ENCODE peak calls at places on chromosomes 6 and 20, in ten cellular contexts. P is CD8-positive, alpha-beta T cell; R is endothelial cell of umbilical vein; N is brain microvascular endothelial cell; K is AG10803; B is IMR-90; D is hepatocyte; L is fibroblast of lung; S is suprapubic skin; U is GM12865. G is an unnamed sample.
A peak's percentile ranks its signal among the peaks of the same experiment; 100 is the strongest.

GRCh38 chr6:11093065-11093590 is 506 bp upstream of the SMIM13 start:
- DNase-seq in R (no peak), D (peak; percentile 62), S (no peak), L (no peak), B (peak; percentile 41), U (peak; percentile 85), N (no peak), K (peak; percentile 33), P (peak; percentile 1), G (no peak)

GRCh38 chr6:12291785-12292604 is 1.8 kb downstream of the EDN1 start:
- DNase-seq in K (peak; percentile 53), D (peak; percentile 69), N (no peak), L (no peak), P (no peak), S (no peak), U (peak; percentile 45), B (peak; percentile 33), R (no peak), G (peak; percentile 27)

GRCh38 chr20:50292324-50293243 is 102.0 kb downstream of the CEBPB start:
- DNase-seq in N (peak; percentile 82), K (peak; percentile 97), B (peak; percentile 99), L (peak; percentile 99), D (peak; percentile 85), U (no peak), R (peak; percentile 80), P (no peak), S (peak; percentile 97), G (peak; percentile 99)

GRCh38 chr6:53306819-53307347 is 41.9 kb downstream of the ELOVL5 start:
- DNase-seq in R (peak; percentile 30), P (no peak), L (no peak), U (peak; percentile 70), K (no peak), B (peak; percentile 49), S (no peak), N (no peak), D (peak; percentile 59), G (no peak)

GRCh38 chr6:722608-723007 is 29.7 kb upstream of the EXOC2 start:
- DNase-seq in P (no peak), B (peak; percentile 44), D (no peak), K (peak; percentile 85), L (peak; percentile 74), N (peak; percentile 24), U (peak; percentile 14), S (no peak), R (no peak), G (peak; percentile 77)

GRCh38 chr20:49945701-49946477 is 9.7 kb downstream of the RNF114 start:
- DNase-seq in U (no peak), D (no peak), S (no peak), N (no peak), R (no peak), L (no peak), K (no peak), P (no peak), B (no peak), G (no peak)

GRCh38 chr6:159233365-159234101 is 64.3 kb downstream of the FNDC1 start:
- DNase-seq in B (no peak), R (no peak), S (no peak), P (no peak), L (no peak), U (no peak), D (peak; percentile 19), N (no peak), K (no peak), G (no peak)

GRCh38 chr6:106145741-106146227 is 59.6 kb downstream of the PRDM1 start:
- DNase-seq in S (no peak), N (peak; percentile 11), U (peak; percentile 91), P (no peak), D (no peak), R (no peak), L (no peak), K (no peak), B (peak; percentile 59), G (no peak)

GRCh38 chr6:88983532-88983931 is 20.1 kb upstream of the RNGTT start:
- DNase-seq in S (no peak), D (peak; percentile 48), B (peak; percentile 36), U (peak; percentile 26), R (peak; percentile 37), L (peak; percentile 60), P (no peak), N (peak; percentile 34), K (peak; percentile 41), G (peak; percentile 48)

GRCh38 chr6:88641178-88641903 is 322.1 kb downstream of the RNGTT start:
- DNase-seq in U (peak; percentile 86), B (peak; percentile 13), S (no peak), P (no peak), R (no peak), N (no peak), K (peak; percentile 22), L (peak; percentile 45), D (no peak), G (peak; percentile 15)

GRCh38 chr6:43504756-43505593 is 5.2 kb downstream of the LRRC73 start:
- DNase-seq in P (no peak), L (no peak), S (no peak), B (no peak), K (no peak), R (no peak), N (no peak), D (no peak), U (no peak), G (no peak)

GRCh38 chr6:43506171-43506570 is 4.0 kb downstream of the LRRC73 start:
- DNase-seq in S (no peak), P (no peak), B (no peak), D (no peak), N (no peak), R (no peak), U (no peak), K (no peak), L (no peak), G (no peak)

GRCh38 chr6:43503443-43503842 is 6.7 kb downstream of the LRRC73 start:
- DNase-seq in K (no peak), D (no peak), R (no peak), S (no peak), U (no peak), N (no peak), B (no peak), P (no peak), L (no peak), G (no peak)

GRCh38 chr6:43506667-43507471 is 3.3 kb downstream of the LRRC73 start:
- DNase-seq in K (peak; percentile 77), U (peak; percentile 90), S (peak; percentile 87), N (peak; percentile 78), B (peak; percentile 78), D (peak; percentile 88), L (peak; percentile 81), R (peak; percentile 82), P (peak; percentile 64), G (peak; percentile 83)

GRCh38 chr6:43505718-43506117 is 4.4 kb downstream of the LRRC73 start:
- DNase-seq in R (no peak), K (no peak), N (no peak), D (no peak), U (no peak), P (no peak), B (no peak), S (no peak), L (no peak), G (no peak)
- H3K4me3 ChIP-seq in R (no peak overlapping the region), K (no peak overlapping the region), N (no peak overlapping the region), D (no peak overlapping the region), U (no peak overlapping the region), P (no peak overlapping the region), B (no peak overlapping the region), S (no peak overlapping the region), L (no peak overlapping the region), G (no peak overlapping the region)

DNA sequence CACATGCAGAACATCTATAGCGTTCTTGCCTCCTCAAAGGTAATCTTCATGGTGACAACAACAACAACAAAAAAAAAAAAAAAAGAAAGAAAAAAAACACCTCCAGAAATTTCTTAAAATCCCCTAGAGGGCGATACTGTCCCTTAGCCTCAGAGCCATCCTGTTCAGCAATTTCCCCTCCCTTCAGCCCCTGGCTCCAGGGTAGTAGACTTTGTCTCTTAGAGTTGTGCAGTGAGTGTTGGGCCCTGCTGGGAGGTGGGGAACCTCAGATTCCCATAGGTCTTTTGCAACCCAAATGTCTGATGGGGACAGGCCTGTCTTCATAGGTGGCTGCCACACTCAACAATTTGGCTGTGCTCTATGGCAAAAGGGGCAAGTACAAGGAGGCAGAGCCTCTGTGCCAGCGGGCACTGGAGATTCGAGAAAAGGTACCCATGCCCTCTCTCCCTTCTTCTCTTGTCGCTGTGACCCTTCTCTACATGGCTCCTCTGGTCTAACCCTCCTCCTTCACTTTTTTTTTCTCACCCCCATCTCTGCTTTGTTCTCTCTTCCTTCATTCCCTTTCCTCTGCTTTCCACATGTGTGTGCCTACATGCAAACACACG is 6.0 kb upstream of the PTK7 start:
- DNase-seq in K (peak; percentile 80), D (peak; percentile 76), P (no peak), N (no peak), S (no peak), B (peak; percentile 76), R (peak; percentile 37), U (peak; percentile 69), L (peak; percentile 87), G (peak; percentile 78)
- TF ChIP-seq CTCF in K (peak; percentile 77), D (peak; percentile 63), P (peak; percentile 62), N (peak; percentile 73), S (no peak), B (peak; percentile 87), R (peak; percentile 49), U (peak; percentile 62), L (peak; percentile 60), G (peak; percentile 65)

DNA sequence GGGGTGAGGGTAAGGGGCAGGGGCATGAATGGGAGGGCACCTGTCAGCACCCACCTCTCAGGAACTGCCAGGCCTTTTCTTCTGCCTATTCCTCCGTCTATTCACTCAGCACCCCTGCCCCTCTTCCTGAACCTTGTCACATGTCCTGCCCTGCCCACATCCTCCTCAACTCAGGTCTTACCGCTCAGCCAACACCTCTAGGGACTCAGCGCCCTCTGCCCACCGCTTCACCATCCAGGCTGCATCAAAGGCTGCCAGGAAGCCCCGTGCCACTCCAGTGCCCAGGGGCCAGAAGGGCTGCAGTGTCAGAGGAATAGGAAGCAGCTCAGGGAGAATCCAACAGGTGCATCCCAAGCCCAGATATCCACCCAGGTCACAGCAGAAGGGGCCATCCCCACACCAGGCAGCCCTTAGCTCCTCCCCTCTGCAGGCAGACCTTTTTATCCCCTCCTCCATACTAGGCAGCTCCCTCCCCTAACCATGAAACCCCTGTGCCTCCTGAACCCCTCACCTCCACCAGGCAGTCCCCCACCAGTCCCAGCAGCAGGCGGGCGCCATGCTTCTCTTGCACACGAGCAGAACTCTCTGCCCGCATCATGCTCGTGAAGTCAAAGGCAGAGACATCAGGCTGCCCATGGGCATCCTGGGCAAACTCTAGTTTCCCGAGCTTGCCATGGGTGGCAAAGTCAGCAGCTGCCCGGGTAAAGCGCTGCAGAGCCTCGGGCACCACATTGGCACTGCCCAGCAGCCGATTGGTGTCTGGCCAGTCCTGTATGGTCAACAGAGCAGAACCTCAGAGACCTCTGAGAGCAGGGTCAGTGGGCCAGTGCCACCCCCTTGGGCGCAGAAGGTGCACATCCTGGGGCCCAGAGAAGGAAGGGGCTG is 5.5 kb downstream of the MICAL1 start:
- DNase-seq in N (no peak), D (no peak), S (peak; percentile 48), R (no peak), P (no peak), L (no peak), U (no peak), B (no peak), K (no peak), G (no peak)
- H3K4me3 ChIP-seq in N (no peak overlapping the region), D (no peak overlapping the region), S (no peak overlapping the region), R (no peak overlapping the region), P (peak overlapping the region; percentile 40), L (no peak overlapping the region), U (no peak overlapping the region), B (no peak overlapping the region), K (no peak overlapping the region), G (no peak overlapping the region)

DNA sequence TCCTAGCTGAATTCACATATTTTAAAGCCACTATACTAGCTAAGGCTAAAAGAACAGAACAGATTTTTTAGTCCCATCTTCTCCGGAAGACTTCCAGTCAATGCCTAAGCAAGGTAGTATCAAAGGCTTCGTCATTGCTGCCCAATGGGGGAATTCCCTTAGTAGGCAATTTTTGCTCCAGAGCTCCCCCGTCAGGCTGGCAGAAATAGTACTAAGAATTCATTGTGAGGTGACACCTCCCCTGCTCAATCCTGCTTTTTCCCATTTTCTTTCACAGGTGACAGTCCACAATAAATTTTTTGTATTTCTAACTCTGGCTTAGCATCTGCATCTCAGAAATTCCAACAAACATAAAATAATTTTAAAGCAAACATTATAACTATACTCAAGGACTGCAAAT is 52.8 kb upstream of the SRSF6 start:
- DNase-seq in B (no peak), D (no peak), U (peak; percentile 44), S (no peak), K (no peak), N (no peak), L (no peak), R (no peak), P (no peak), G (no peak)
- TF ChIP-seq CTCF in B (peak; percentile 12), D (no peak), U (peak; percentile 55), S (no peak), K (peak; percentile 47), N (peak; percentile 18), L (peak; percentile 20), R (no peak), P (no peak), G (peak; percentile 22)